ENCODE peak calls at places on chromosomes 6 and 20, in nine cellular contexts. One of them, this sample, is unnamed.
A peak's percentile ranks its signal among the peaks of the same experiment; 100 is the strongest.

GRCh38 chr6:47254906-47255305 is 54.8 kb downstream of the TNFRSF21 start:
- DNase-seq in ovary: no peak
- DNase-seq in hypothalamus: no peak
- DNase-seq in mucosa of gallbladder: no peak
- DNase-seq in activated CD4-positive, alpha-beta T cell treated with anti-CD3 and anti-CD28 coated beads, Interleukin-2, amount 50 U/mL, for 4 hours: no peak
- DNase-seq in RKO: no peak
- DNase-seq in cardiac fibroblast: no peak
- DNase-seq in stomach: no peak
- DNase-seq in AG09319: no peak
- DNase-seq in this sample: no peak

GRCh38 chr6:116145786-116146675 is 20.1 kb upstream of the COL10A1 start:
- DNase-seq in ovary: no peak
- DNase-seq in hypothalamus: no peak
- DNase-seq in mucosa of gallbladder: no peak
- DNase-seq in activated CD4-positive, alpha-beta T cell treated with anti-CD3 and anti-CD28 coated beads, Interleukin-2, amount 50 U/mL, for 4 hours: no peak
- DNase-seq in RKO: no peak
- DNase-seq in cardiac fibroblast: peak; percentile 36
- DNase-seq in stomach: no peak
- DNase-seq in AG09319: no peak
- DNase-seq in this sample: no peak

GRCh38 chr6:155284775-155285174 is 21.0 kb downstream of the CLDN20 start:
- DNase-seq in ovary: no peak
- DNase-seq in hypothalamus: no peak
- DNase-seq in mucosa of gallbladder: no peak
- DNase-seq in activated CD4-positive, alpha-beta T cell treated with anti-CD3 and anti-CD28 coated beads, Interleukin-2, amount 50 U/mL, for 4 hours: no peak
- DNase-seq in RKO: no peak
- DNase-seq in cardiac fibroblast: no peak
- DNase-seq in stomach: no peak
- DNase-seq in AG09319: no peak
- DNase-seq in this sample: no peak

GRCh38 chr6:158340252-158340651 is 28.0 kb downstream of the TULP4 start:
- DNase-seq in ovary: no peak
- DNase-seq in hypothalamus: no peak
- DNase-seq in mucosa of gallbladder: no peak
- DNase-seq in activated CD4-positive, alpha-beta T cell treated with anti-CD3 and anti-CD28 coated beads, Interleukin-2, amount 50 U/mL, for 4 hours: no peak
- DNase-seq in RKO: no peak
- DNase-seq in cardiac fibroblast: no peak
- DNase-seq in stomach: no peak
- DNase-seq in AG09319: no peak
- DNase-seq in this sample: no peak

GRCh38 chr6:158031445-158032353 is 50.0 kb downstream of the SYNJ2 start:
- DNase-seq in ovary: no peak
- DNase-seq in hypothalamus: no peak
- DNase-seq in mucosa of gallbladder: no peak
- DNase-seq in activated CD4-positive, alpha-beta T cell treated with anti-CD3 and anti-CD28 coated beads, Interleukin-2, amount 50 U/mL, for 4 hours: no peak
- DNase-seq in RKO: no peak
- DNase-seq in cardiac fibroblast: peak; percentile 73
- DNase-seq in stomach: peak; percentile 55
- DNase-seq in AG09319: peak; percentile 77
- DNase-seq in this sample: peak; percentile 88

GRCh38 chr6:11009353-11009752 is 34.8 kb downstream of the ELOVL2 start:
- DNase-seq in ovary: no peak
- DNase-seq in hypothalamus: no peak
- DNase-seq in mucosa of gallbladder: no peak
- DNase-seq in activated CD4-positive, alpha-beta T cell treated with anti-CD3 and anti-CD28 coated beads, Interleukin-2, amount 50 U/mL, for 4 hours: no peak
- DNase-seq in RKO: peak; percentile 49
- DNase-seq in cardiac fibroblast: peak; percentile 61
- DNase-seq in stomach: no peak
- DNase-seq in AG09319: no peak
- DNase-seq in this sample: peak; percentile 63

GRCh38 chr6:107490568-107491058 is 696 bp downstream of the SOBP start:
- DNase-seq in ovary: peak; percentile 26
- DNase-seq in hypothalamus: peak; percentile 29
- DNase-seq in mucosa of gallbladder: no peak
- DNase-seq in activated CD4-positive, alpha-beta T cell treated with anti-CD3 and anti-CD28 coated beads, Interleukin-2, amount 50 U/mL, for 4 hours: no peak
- DNase-seq in RKO: no peak
- DNase-seq in cardiac fibroblast: no peak
- DNase-seq in stomach: no peak
- DNase-seq in AG09319: no peak
- DNase-seq in this sample: no peak

GRCh38 chr20:32823078-32823477 is 3.3 kb downstream of the MAPRE1 start:
- DNase-seq in ovary: no peak
- DNase-seq in hypothalamus: no peak
- DNase-seq in mucosa of gallbladder: no peak
- DNase-seq in activated CD4-positive, alpha-beta T cell treated with anti-CD3 and anti-CD28 coated beads, Interleukin-2, amount 50 U/mL, for 4 hours: no peak
- DNase-seq in RKO: peak; percentile 71
- DNase-seq in cardiac fibroblast: peak; percentile 71
- DNase-seq in stomach: no peak
- DNase-seq in AG09319: no peak
- DNase-seq in this sample: peak; percentile 71